ENCODE peak calls at places on chromosomes 7 and 10, in ten cellular contexts. Z is tibial nerve, W is ovary, C is suprapubic skin, P is transverse colon, L is K562, F is sigmoid colon, E is SK-N-SH, X is esophagus muscularis mucosa, B is stomach. N is an unnamed sample.

GRCh38 chr10:128927389-128927788 is 539.7 kb upstream of the MGMT start:
- DNase-seq in Z (peak; percentile 32), W (no peak), C (no peak), P (no peak), L (no peak), F (no peak), E (no peak), X (no peak), B (no peak), N (no peak)

GRCh38 chr7:30998180-30998579 is 34.4 kb downstream of the GHRHR start:
- DNase-seq in Z (no peak), W (no peak), C (no peak), P (no peak), L (no peak), F (no peak), E (no peak), X (no peak), B (no peak), N (no peak)

GRCh38 chr7:151448261-151449252 is 8.6 kb upstream of the CRYGN start:
- DNase-seq in Z (peak; percentile 78), W (peak; percentile 70), C (peak; percentile 41), P (peak; percentile 74), L (peak; percentile 88), F (peak; percentile 88), E (peak; percentile 91), X (peak; percentile 96), B (peak; percentile 75), N (peak; percentile 90)

GRCh38 chr10:18561861-18562551 is 89.4 kb downstream of the NSUN6 start:
- DNase-seq in Z (no peak), W (no peak), C (no peak), P (no peak), L (no peak), F (no peak), E (no peak), X (no peak), B (no peak), N (no peak)

GRCh38 chr10:104317195-104318095 is 20.8 kb downstream of the ITPRIP start:
- DNase-seq in Z (peak; percentile 51), W (peak; percentile 55), C (no peak), P (no peak), L (no peak), F (peak; percentile 78), E (no peak), X (no peak), B (no peak), N (no peak)

GRCh38 chr10:964321-964987 is 23.8 kb upstream of the GTPBP4 start:
- DNase-seq in Z (no peak), W (no peak), C (no peak), P (no peak), L (no peak), F (no peak), E (no peak), X (no peak), B (no peak), N (no peak)

GRCh38 chr7:151843181-151843580 is 33.7 kb downstream of the PRKAG2 start:
- DNase-seq in Z (no peak), W (no peak), C (no peak), P (no peak), L (no peak), F (no peak), E (no peak), X (no peak), B (no peak), N (no peak)

GRCh38 chr10:14782691-14783363 is 8.1 kb upstream of the FAM107B start:
- DNase-seq in Z (no peak), W (no peak), C (no peak), P (peak; percentile 24), L (no peak), F (no peak), E (no peak), X (peak; percentile 87), B (no peak), N (no peak)

GRCh38 chr7:5661941-5662340 is 119.5 kb downstream of the RNF216 start:
- DNase-seq in Z (no peak), W (no peak), C (no peak), P (no peak), L (no peak), F (no peak), E (peak; percentile 40), X (no peak), B (no peak), N (no peak)

GRCh38 chr7:98881561-98882315 is 3.4 kb downstream of the TRRAP start:
- DNase-seq in Z (no peak), W (no peak), C (peak; percentile 9), P (no peak), L (no peak), F (no peak), E (no peak), X (no peak), B (no peak), N (no peak)

GRCh38 chr10:21926949-21927348 is 76.6 kb downstream of the DNAJC1 start:
- DNase-seq in Z (peak; percentile 8), W (no peak), C (no peak), P (no peak), L (peak; percentile 27), F (no peak), E (no peak), X (no peak), B (no peak), N (peak; percentile 24)

GRCh38 chr10:126016884-126017283 is 120.5 kb downstream of the FANK1 start:
- DNase-seq in Z (no peak), W (no peak), C (no peak), P (no peak), L (no peak), F (no peak), E (no peak), X (no peak), B (no peak), N (no peak)

DNA sequence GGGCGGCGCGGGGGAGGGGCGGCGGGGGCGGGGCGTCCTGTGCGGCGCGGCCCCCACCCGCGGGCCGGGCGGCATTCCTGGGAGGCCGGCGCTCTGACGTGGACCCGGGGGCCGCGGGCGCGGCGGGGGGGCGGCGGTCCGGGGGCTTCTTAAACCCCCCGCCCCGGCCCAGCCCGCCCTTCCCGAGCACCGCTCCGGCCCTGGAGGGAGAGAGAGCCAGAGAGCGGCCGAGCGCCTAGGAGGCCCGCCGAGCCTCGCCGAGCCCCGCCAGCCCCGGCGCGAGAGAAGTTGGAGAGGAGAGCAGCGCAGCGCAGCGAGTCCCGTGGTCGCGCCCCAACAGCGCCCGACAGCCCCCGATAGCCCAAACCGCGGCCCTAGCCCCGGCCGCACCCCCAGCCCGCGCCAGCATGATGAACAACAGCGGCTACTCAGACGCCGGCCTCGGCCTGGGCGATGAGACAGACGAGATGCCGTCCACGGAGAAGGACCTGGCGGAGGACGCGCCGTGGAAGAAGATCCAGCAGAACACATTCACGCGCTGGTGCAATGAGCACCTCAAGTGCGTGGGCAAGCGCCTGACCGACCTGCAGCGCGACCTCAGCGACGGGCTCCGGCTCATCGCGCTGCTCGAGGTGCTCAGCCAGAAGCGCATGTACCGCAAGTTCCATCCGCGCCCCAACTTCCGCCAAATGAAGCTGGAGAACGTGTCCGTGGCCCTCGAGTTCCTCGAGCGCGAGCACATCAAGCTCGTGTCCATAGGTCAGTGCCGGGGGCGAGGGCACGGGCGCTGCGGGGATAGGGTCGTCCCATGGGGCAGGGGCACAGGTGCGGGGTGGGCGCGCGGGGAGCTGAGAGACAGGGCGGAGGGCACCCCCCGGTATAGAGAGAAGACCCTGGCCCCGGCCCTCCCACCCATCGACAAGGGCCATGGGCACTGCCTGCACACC is at the start of gene FLNC:
- DNase-seq in Z (no peak), W (peak; percentile 58), C (no peak), P (peak; percentile 43), L (peak; percentile 92), F (peak; percentile 87), E (peak; percentile 90), X (no peak), B (peak; percentile 50), N (no peak)
- H3K4me1 ChIP-seq in Z (no peaks in the 10 kb centered on the region), W (peaks cover 25% of the 10 kb centered on the region), C (peaks cover 48% of the 10 kb centered on the region), P (peaks cover 34% of the 10 kb centered on the region), L (peaks cover 46% of the 10 kb centered on the region), F (peaks cover 65% of the 10 kb centered on the region), E (peaks cover 43% of the 10 kb centered on the region), X (peaks cover 84% of the 10 kb centered on the region), B (peaks cover 75% of the 10 kb centered on the region), N (peaks cover 20% of the 10 kb centered on the region)

DNA sequence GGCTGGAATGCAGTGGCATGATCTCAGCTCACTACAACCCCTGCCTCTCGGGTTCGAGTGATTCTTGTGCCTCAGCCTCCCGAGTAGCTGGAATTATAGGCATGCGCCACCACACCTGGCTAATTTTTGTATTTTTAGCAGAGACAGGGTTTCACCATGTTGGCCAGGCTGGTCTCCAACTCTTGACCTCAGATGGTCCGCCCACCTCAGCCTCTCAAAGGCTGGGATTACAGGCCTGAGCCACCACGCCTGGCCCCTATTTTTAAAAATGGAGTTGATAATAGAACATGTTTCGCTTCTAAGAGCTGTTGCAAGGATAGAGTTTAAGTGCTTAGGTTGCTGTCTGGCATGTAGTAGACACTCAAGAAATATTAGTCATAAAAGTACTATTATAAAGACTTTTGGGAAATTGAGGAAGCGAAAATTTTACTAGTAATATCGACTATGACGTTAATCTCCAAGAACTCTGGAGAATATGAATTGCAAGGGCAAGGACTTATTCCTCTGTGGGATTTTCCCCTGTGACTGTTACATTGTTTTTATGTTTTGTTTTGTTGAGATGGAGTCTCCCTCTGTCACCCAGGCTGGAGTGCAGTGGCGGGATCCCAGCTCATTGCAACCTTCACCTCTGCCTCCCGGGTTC is 7.9 kb downstream of the GTF2I start:
- DNase-seq in Z (no peak), W (no peak), C (no peak), P (no peak), L (no peak), F (peak; percentile 24), E (no peak), X (no peak), B (no peak), N (no peak)
- H3K36me3 ChIP-seq in Z (peaks cover 5% of the 10 kb centered on the region), W (no peaks in the 10 kb centered on the region), C (peaks cover 20% of the 10 kb centered on the region), P (peaks cover 8% of the 10 kb centered on the region), L (peaks cover 54% of the 10 kb centered on the region), F (peaks cover 6% of the 10 kb centered on the region), E (peaks cover 44% of the 10 kb centered on the region), X (peaks cover 26% of the 10 kb centered on the region), B (peaks cover 19% of the 10 kb centered on the region), N (no peaks in the 10 kb centered on the region)

DNA sequence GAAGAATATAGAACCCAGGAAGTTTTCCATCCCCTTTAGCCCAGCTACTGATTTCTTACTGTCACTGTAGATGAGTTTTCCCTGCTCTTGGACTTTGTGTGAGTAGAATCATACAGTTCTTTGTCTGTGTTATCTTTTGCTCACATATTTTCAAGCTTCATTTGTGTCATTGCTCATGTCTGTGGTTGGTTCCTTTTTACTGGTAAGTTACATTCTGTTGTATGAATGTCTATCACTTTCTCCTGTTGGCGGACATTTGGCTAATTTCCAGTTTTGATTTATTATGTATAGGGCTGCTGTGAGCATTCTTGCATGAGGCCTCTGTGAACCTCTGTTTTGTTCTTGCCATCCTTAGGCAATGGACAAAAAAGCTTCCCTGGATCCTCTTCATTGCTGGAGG is 5.3 kb downstream of the GLRX3 start:
- DNase-seq in Z (no peak), W (no peak), C (no peak), P (no peak), L (peak; percentile 20), F (no peak), E (no peak), X (no peak), B (no peak), N (no peak)
- TF ChIP-seq EP300 in Z (no peak), W (no peak), C (no peak), P (no peak), L (no peak), F (no peak), E (no peak), X (no peak), B (no peak), N (no peak)

DNA sequence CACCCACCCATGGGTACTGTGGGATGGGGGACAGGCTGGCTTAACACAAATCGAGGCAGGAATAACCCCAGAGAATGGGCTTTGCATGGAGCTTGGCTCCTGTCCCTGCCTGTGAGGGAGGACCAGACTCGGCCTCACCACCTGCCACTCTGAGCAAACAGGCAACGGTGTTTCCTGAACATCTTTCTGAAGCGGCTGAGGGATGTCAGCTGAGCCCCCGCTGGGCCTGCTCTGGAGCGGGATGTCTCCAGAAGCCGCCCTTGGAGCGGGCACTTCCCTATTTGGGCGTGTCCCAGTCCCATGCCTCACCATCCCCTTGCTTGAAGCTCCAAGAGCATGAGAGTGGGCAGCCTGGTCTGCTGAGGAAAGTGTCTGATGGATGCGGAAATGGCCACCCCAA is 10.2 kb downstream of the ALKBH4 start:
- DNase-seq in Z (no peak), W (no peak), C (no peak), P (no peak), L (no peak), F (no peak), E (no peak), X (no peak), B (no peak), N (no peak)
- H3K4me1 ChIP-seq in Z (no peaks in the 10 kb centered on the region), W (no peaks in the 10 kb centered on the region), C (peaks cover 4% of the 10 kb centered on the region), P (no peaks in the 10 kb centered on the region), L (peaks cover 7% of the 10 kb centered on the region), F (no peaks in the 10 kb centered on the region), E (peaks cover 10% of the 10 kb centered on the region), X (no peaks in the 10 kb centered on the region), B (peaks cover 5% of the 10 kb centered on the region), N (no peaks in the 10 kb centered on the region)